ENCODE peak calls at places on chromosomes 7 and 10, in four cellular contexts. One of them, this sample, is unnamed.
A peak's percentile ranks its signal among the peaks of the same experiment; 100 is the strongest.

GRCh38 chr10:78754269-78755074 is 314.3 kb upstream of the ZMIZ1 start:
- DNase-seq in nephron progenitor cell: no peak
- DNase-seq in putamen: no peak
- DNase-seq in GDM1: peak; percentile 36
- DNase-seq in this sample: no peak

GRCh38 chr7:2032030-2032875 is 200.5 kb downstream of the MAD1L1 start:
- DNase-seq in GDM1: no peak
- DNase-seq in putamen: no peak
- DNase-seq in nephron progenitor cell: no peak
- DNase-seq in this sample: no peak

GRCh38 chr10:61623101-61623500 is 39.6 kb upstream of the CABCOCO1 start:
- DNase-seq in GDM1: no peak
- DNase-seq in nephron progenitor cell: no peak
- DNase-seq in putamen: peak; percentile 70
- DNase-seq in this sample: no peak

GRCh38 chr7:42070068-42070467 is 166.9 kb downstream of the GLI3 start:
- DNase-seq in GDM1: no peak
- DNase-seq in nephron progenitor cell: no peak
- DNase-seq in putamen: no peak
- DNase-seq in this sample: no peak

GRCh38 chr10:4450981-4451501 is 375.0 kb upstream of the AKR1E2 start:
- DNase-seq in GDM1: peak; percentile 24
- DNase-seq in putamen: peak; percentile 2
- DNase-seq in nephron progenitor cell: no peak
- DNase-seq in this sample: no peak

GRCh38 chr7:22173884-22174573 is 182.9 kb downstream of the RAPGEF5 start:
- DNase-seq in putamen: no peak
- DNase-seq in GDM1: peak; percentile 73
- DNase-seq in nephron progenitor cell: no peak
- DNase-seq in this sample: no peak

GRCh38 chr7:131056007-131056406 is 271.7 kb upstream of the MKLN1 start:
- DNase-seq in nephron progenitor cell: no peak
- DNase-seq in GDM1: no peak
- DNase-seq in putamen: no peak
- DNase-seq in this sample: no peak

GRCh38 chr10:43427166-43427825 is 9.6 kb upstream of the ZNF487 start:
- DNase-seq in putamen: no peak
- DNase-seq in nephron progenitor cell: no peak
- DNase-seq in GDM1: no peak
- DNase-seq in this sample: no peak

GRCh38 chr10:132294561-132295320 is 13.0 kb downstream of the STK32C start:
- DNase-seq in putamen: no peak
- DNase-seq in nephron progenitor cell: peak; percentile 81
- DNase-seq in GDM1: no peak
- DNase-seq in this sample: no peak

GRCh38 chr7:139297795-139298194 is 43.3 kb upstream of the FMC1 start:
- DNase-seq in GDM1: no peak
- DNase-seq in putamen: no peak
- DNase-seq in nephron progenitor cell: no peak
- DNase-seq in this sample: no peak

GRCh38 chr7:142908921-142909870 is 23.7 kb upstream of the TRPV6 start:
- DNase-seq in GDM1: no peak
- DNase-seq in nephron progenitor cell: no peak
- DNase-seq in putamen: no peak
- DNase-seq in this sample: no peak

GRCh38 chr10:71685554-71686202 is 33.9 kb downstream of the C10orf105 start:
- DNase-seq in nephron progenitor cell: no peak
- DNase-seq in GDM1: no peak
- DNase-seq in putamen: no peak
- DNase-seq in this sample: no peak

GRCh38 chr7:47330561-47331178 is 251.2 kb downstream of the TNS3 start:
- DNase-seq in putamen: no peak
- DNase-seq in nephron progenitor cell: no peak
- DNase-seq in GDM1: no peak
- DNase-seq in this sample: no peak

GRCh38 chr7:3095046-3095445 is 51.4 kb upstream of the CARD11 start:
- DNase-seq in nephron progenitor cell: no peak
- DNase-seq in GDM1: peak; percentile 56
- DNase-seq in putamen: no peak
- DNase-seq in this sample: no peak

GRCh38 chr10:9608592-9608991 is 1409.1 kb upstream of the CELF2 start:
- DNase-seq in nephron progenitor cell: no peak
- DNase-seq in putamen: peak; percentile 12
- DNase-seq in GDM1: no peak
- DNase-seq in this sample: no peak

GRCh38 chr7:2018786-2019692 is 213.7 kb downstream of the MAD1L1 start:
- DNase-seq in putamen: peak; percentile 68
- DNase-seq in nephron progenitor cell: no peak
- DNase-seq in GDM1: peak; percentile 79
- DNase-seq in this sample: peak; percentile 15

GRCh38 chr10:43981232-43981631 is 332.6 kb upstream of the ZNF32 start:
- DNase-seq in nephron progenitor cell: no peak
- DNase-seq in GDM1: no peak
- DNase-seq in putamen: no peak
- DNase-seq in this sample: no peak

GRCh38 chr10:63554666-63555065 is 33.5 kb downstream of the REEP3 start:
- DNase-seq in nephron progenitor cell: no peak
- DNase-seq in putamen: no peak
- DNase-seq in GDM1: peak; percentile 63
- DNase-seq in this sample: no peak

GRCh38 chr10:106612381-106612780 is 552.1 kb downstream of the SORCS1 start:
- DNase-seq in nephron progenitor cell: no peak
- DNase-seq in GDM1: no peak
- DNase-seq in putamen: no peak
- DNase-seq in this sample: no peak

GRCh38 chr7:362416-363096 is 72.6 kb downstream of the FOXL3 start:
- DNase-seq in GDM1: peak; percentile 68
- DNase-seq in nephron progenitor cell: peak; percentile 2
- DNase-seq in putamen: no peak
- DNase-seq in this sample: no peak

GRCh38 chr10:88828310-88828709 is 23.3 kb downstream of the ANKRD22 start:
- DNase-seq in putamen: no peak
- DNase-seq in GDM1: no peak
- DNase-seq in nephron progenitor cell: no peak
- DNase-seq in this sample: no peak

GRCh38 chr10:19874190-19874589 is 58.0 kb downstream of the PLXDC2 start:
- DNase-seq in putamen: no peak
- DNase-seq in GDM1: no peak
- DNase-seq in nephron progenitor cell: no peak
- DNase-seq in this sample: no peak

GRCh38 chr7:76507723-76508406 is 2.5 kb upstream of the UPK3B start:
- DNase-seq in GDM1: no peak
- DNase-seq in nephron progenitor cell: no peak
- DNase-seq in putamen: no peak
- DNase-seq in this sample: no peak

GRCh38 chr10:123563994-123564393 is 102.2 kb upstream of the GPR26 start:
- DNase-seq in GDM1: no peak
- DNase-seq in putamen: no peak
- DNase-seq in nephron progenitor cell: no peak
- DNase-seq in this sample: no peak

GRCh38 chr10:89591796-89592271 is 53.2 kb downstream of the PANK1 start:
- DNase-seq in putamen: no peak
- DNase-seq in nephron progenitor cell: no peak
- DNase-seq in GDM1: no peak
- DNase-seq in this sample: no peak

GRCh38 chr10:44879531-44879899 is 31.6 kb upstream of the TMEM72 start:
- DNase-seq in putamen: no peak
- DNase-seq in nephron progenitor cell: no peak
- DNase-seq in GDM1: no peak
- DNase-seq in this sample: no peak

GRCh38 chr7:148915211-148915610 is 31.1 kb upstream of the EZH2 start:
- DNase-seq in GDM1: no peak
- DNase-seq in nephron progenitor cell: no peak
- DNase-seq in putamen: no peak
- DNase-seq in this sample: no peak

GRCh38 chr10:17418249-17418648 is 36.1 kb downstream of the ST8SIA6 start:
- DNase-seq in GDM1: no peak
- DNase-seq in putamen: no peak
- DNase-seq in nephron progenitor cell: no peak
- DNase-seq in this sample: no peak

GRCh38 chr7:51346136-51346535 is 29.5 kb upstream of the COBL start:
- DNase-seq in putamen: no peak
- DNase-seq in nephron progenitor cell: no peak
- DNase-seq in GDM1: no peak
- DNase-seq in this sample: no peak

GRCh38 chr7:73828972-73829371 is 1.8 kb upstream of the CLDN4 start:
- DNase-seq in GDM1: no peak
- DNase-seq in nephron progenitor cell: no peak
- DNase-seq in putamen: no peak
- DNase-seq in this sample: no peak

GRCh38 chr10:27192284-27192683 is 37.1 kb downstream of the MASTL start:
- DNase-seq in nephron progenitor cell: no peak
- DNase-seq in putamen: peak; percentile 5
- DNase-seq in GDM1: no peak
- DNase-seq in this sample: no peak

GRCh38 chr7:108492742-108493141 is 33.2 kb downstream of the PNPLA8 start:
- DNase-seq in GDM1: no peak
- DNase-seq in putamen: no peak
- DNase-seq in nephron progenitor cell: no peak
- DNase-seq in this sample: no peak

GRCh38 chr7:30682131-30683083 is at the start of gene CRHR2:
- DNase-seq in nephron progenitor cell: peak; percentile 74
- DNase-seq in putamen: no peak
- DNase-seq in GDM1: no peak
- DNase-seq in this sample: no peak

GRCh38 chr7:100189061-100189460 is 11.3 kb downstream of the STAG3 start:
- DNase-seq in GDM1: no peak
- DNase-seq in nephron progenitor cell: no peak
- DNase-seq in putamen: no peak
- DNase-seq in this sample: no peak

GRCh38 chr10:44926771-44927751 is 15.9 kb downstream of the TMEM72 start:
- DNase-seq in putamen: no peak
- DNase-seq in GDM1: no peak
- DNase-seq in nephron progenitor cell: no peak
- DNase-seq in this sample: no peak

GRCh38 chr10:84089162-84089561 is 50.1 kb upstream of the GHITM start:
- DNase-seq in putamen: no peak
- DNase-seq in GDM1: no peak
- DNase-seq in nephron progenitor cell: no peak
- DNase-seq in this sample: no peak

GRCh38 chr7:27151945-27152815 is at the start of gene HOXA3:
- DNase-seq in putamen: no peak
- DNase-seq in GDM1: peak; percentile 51
- DNase-seq in nephron progenitor cell: peak; percentile 69
- DNase-seq in this sample: no peak

GRCh38 chr10:34539533-34540315 is 275.4 kb downstream of the PARD3 start:
- DNase-seq in GDM1: no peak
- DNase-seq in nephron progenitor cell: no peak
- DNase-seq in putamen: no peak
- DNase-seq in this sample: no peak

GRCh38 chr7:141587304-141587703 is 36.1 kb downstream of the AGK start:
- DNase-seq in nephron progenitor cell: no peak
- DNase-seq in putamen: no peak
- DNase-seq in GDM1: no peak
- DNase-seq in this sample: no peak

GRCh38 chr7:1755783-1756626 is 85.9 kb downstream of the ELFN1 start:
- DNase-seq in nephron progenitor cell: no peak
- DNase-seq in putamen: no peak
- DNase-seq in GDM1: no peak
- DNase-seq in this sample: no peak

This sample was measured in nucleus accumbens.